ENCODE peak calls at places on chromosome 12, in six cellular contexts. F, B, W, H, O and R are unnamed samples.

GRCh38 chr12:15274561-15274967 is 47.7 kb upstream of the PTPRO start:
- DNase-seq in F (peak; percentile 88), B (no peak), W (peak; percentile 65), H (peak; percentile 23), O (no peak), R (no peak)

GRCh38 chr12:75703131-75703530 is 191.7 kb upstream of the KRR1 start:
- DNase-seq in F (no peak), B (no peak), W (no peak), H (no peak), O (no peak), R (no peak)

GRCh38 chr12:42482086-42482819 is 107.3 kb downstream of the PRICKLE1 start:
- DNase-seq in F (peak; percentile 49), B (peak; percentile 27), W (peak; percentile 70), H (no peak), O (no peak), R (no peak)

GRCh38 chr12:124761876-124762275 is 101.8 kb downstream of the SCARB1 start:
- DNase-seq in F (no peak), B (no peak), W (peak; percentile 48), H (peak; percentile 66), O (no peak), R (no peak)

GRCh38 chr12:52199294-52199920 is 7.6 kb upstream of the KRT80 start:
- DNase-seq in F (no peak), B (no peak), W (no peak), H (peak; percentile 55), O (peak; percentile 9), R (no peak)

GRCh38 chr12:29208060-29208459 is 59.0 kb downstream of the FAR2 start:
- DNase-seq in F (no peak), B (no peak), W (no peak), H (no peak), O (no peak), R (no peak)

GRCh38 chr12:126797525-126797924 is 1469.4 kb upstream of the TMEM132C start:
- DNase-seq in F (no peak), B (no peak), W (no peak), H (no peak), O (no peak), R (no peak)

GRCh38 chr12:81570234-81570633 is 188.9 kb downstream of the PPFIA2 start:
- DNase-seq in F (no peak), B (no peak), W (no peak), H (no peak), O (no peak), R (no peak)

GRCh38 chr12:14828896-14829295 is 14.4 kb downstream of the ART4 start:
- DNase-seq in F (peak; percentile 43), B (no peak), W (peak; percentile 77), H (peak; percentile 32), O (no peak), R (peak; percentile 8)

GRCh38 chr12:124752437-124753229 is 111.0 kb downstream of the SCARB1 start:
- DNase-seq in F (peak; percentile 90), B (no peak), W (peak; percentile 74), H (no peak), O (no peak), R (no peak)

GRCh38 chr12:95204141-95204866 is 13.0 kb downstream of the FGD6 start:
- DNase-seq in F (peak; percentile 88), B (no peak), W (peak; percentile 94), H (no peak), O (no peak), R (no peak)

GRCh38 chr12:131946757-131947156 is 3.0 kb upstream of the EP400 start:
- DNase-seq in F (no peak), B (no peak), W (no peak), H (no peak), O (no peak), R (no peak)

GRCh38 chr12:32446306-32447119 is 47.2 kb downstream of the FGD4 start:
- DNase-seq in F (no peak), B (no peak), W (no peak), H (no peak), O (no peak), R (no peak)

GRCh38 chr12:57175428-57176138 is 28.2 kb upstream of the LRP1-AS start:
- DNase-seq in F (peak; percentile 85), B (peak; percentile 94), W (peak; percentile 83), H (peak; percentile 92), O (peak; percentile 84), R (no peak)

GRCh38 chr12:111842556-111843396 is 748 bp downstream of the MAPKAPK5 start:
- DNase-seq in F (peak; percentile 28), B (no peak), W (peak; percentile 24), H (no peak), O (no peak), R (no peak)

GRCh38 chr12:95608252-95609033 is 57.2 kb upstream of the USP44 start:
- DNase-seq in F (peak; percentile 75), B (no peak), W (peak; percentile 24), H (no peak), O (no peak), R (no peak)

GRCh38 chr12:53596920-53597363 is 29.2 kb downstream of the ATF7 start:
- DNase-seq in F (peak; percentile 69), B (no peak), W (peak; percentile 72), H (no peak), O (no peak), R (no peak)

GRCh38 chr12:31736472-31736871 is 7.7 kb upstream of the AMN1 start:
- DNase-seq in F (peak; percentile 92), B (no peak), W (peak; percentile 89), H (no peak), O (no peak), R (no peak)

GRCh38 chr12:80100566-80100965 is 1.2 kb downstream of the OTOGL start:
- DNase-seq in F (peak; percentile 58), B (no peak), W (peak; percentile 36), H (no peak), O (no peak), R (no peak)

GRCh38 chr12:1827806-1828805 is 7.7 kb downstream of the LRTM2 start:
- DNase-seq in F (no peak), B (no peak), W (no peak), H (no peak), O (no peak), R (no peak)

GRCh38 chr12:15151141-15152091 is 69.8 kb downstream of the RERG start:
- DNase-seq in F (peak; percentile 53), B (no peak), W (peak; percentile 69), H (peak; percentile 27), O (no peak), R (no peak)

GRCh38 chr12:20508962-20509361 is 140.6 kb downstream of the PDE3A start:
- DNase-seq in F (no peak), B (no peak), W (no peak), H (peak; percentile 63), O (no peak), R (no peak)

GRCh38 chr12:108063192-108063591 is 65.9 kb upstream of the WSCD2 start:
- DNase-seq in F (peak; percentile 17), B (no peak), W (peak; percentile 46), H (no peak), O (no peak), R (no peak)
- TF ChIP-seq CTCF in F (peak; percentile 31), B (no peak), W (peak; percentile 40), H (peak; percentile 39), O (peak; percentile 73), R (peak; percentile 17)

DNA sequence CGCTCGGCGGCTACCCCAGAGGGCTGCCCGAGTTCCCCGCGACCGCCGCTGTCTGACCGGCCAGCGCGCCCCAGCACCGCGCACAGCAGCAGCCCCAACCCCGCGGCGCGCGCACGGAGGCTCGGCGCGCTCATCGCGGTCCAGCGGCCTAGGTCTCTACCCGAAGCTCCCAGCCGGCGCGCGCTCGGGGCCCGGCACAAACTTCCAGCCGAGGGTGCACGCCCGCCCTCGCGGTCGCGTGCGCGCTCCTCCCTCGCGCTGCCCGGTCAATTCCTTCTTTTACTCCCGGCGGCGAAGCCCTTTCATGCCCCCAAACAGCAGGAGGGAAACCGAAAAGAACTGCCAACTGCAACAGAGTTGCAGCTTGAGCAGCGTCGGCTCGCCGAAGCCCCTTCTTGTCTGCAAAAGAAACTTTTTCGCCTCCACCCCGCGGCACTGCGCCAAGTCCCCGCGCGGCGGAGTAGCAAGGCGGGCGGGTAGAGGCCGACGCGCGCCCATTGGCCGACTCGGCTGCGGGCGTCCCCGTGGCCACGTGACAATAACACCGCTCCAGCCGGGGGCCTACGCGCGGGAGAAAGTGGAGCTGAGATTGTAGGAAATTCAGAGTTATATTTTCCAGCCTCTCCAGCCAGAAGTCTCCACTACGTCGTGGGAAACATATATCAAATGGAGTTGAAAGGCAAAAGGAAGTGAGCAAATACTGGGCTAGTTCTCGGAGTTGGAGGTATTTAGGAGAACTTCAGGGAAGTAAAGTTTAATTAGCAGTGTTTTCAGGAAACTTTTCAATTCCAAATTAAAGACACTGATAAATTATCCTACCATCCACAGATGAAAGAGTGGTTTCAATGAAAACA is at the start of gene LRIG3:
- DNase-seq in F (peak; percentile 86), B (peak; percentile 62), W (peak; percentile 96), H (peak; percentile 65), O (peak; percentile 80), R (no peak)
- TF ChIP-seq CTCF in F (no peak), B (no peak), W (no peak), H (no peak), O (no peak), R (no peak)

DNA sequence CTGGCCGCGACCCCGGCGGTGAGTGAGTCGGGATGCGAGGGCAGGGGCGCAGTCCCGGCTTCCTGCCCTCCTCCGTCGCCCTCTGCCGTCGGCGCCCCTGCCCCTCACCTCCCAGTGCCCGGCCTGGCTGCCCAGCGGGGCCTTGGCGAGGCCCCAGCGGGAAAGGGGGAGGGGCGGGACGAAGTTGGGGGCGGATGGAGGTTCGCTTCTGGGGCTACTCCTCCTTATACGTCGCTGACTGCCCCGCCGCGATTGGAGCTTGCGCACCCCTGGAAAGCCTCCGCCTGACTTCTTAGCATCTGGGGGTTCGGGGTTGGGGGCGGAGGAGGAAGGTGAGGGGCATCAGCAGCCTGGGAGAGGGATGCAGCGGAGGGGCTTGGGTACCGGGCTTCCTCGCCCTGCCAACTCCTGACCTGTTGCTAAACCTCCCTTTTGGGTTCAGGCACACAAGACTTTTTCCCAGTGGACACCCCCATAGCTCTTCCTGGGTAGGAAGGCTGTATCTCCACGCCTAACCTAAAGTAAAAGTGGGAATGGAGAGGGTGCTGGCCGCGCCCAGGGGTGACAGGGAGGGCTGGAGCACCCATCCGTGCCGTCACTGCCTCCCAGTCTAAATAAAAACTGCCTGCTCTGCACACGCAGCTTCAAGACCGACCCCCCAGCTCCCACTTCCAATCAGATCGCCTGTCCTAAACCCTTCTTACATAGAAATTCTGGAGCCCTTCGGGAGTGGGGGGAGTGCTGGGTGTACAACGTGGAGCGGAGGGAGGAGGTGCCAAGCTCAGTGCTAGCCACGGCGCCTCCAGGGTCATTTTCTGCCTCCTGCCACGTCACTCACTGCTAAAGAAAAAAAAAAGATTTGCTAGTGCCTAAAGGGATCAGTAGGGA is 585 bp downstream of the TMEM263 start:
- DNase-seq in F (peak; percentile 88), B (peak; percentile 34), W (peak; percentile 96), H (peak; percentile 86), O (peak; percentile 43), R (no peak)
- TF ChIP-seq CTCF in F (no peak), B (no peak), W (no peak), H (peak; percentile 20), O (no peak), R (peak; percentile 13)

GRCh38 chr12:109876406-109876805 is 3.9 kb downstream of the GLTP start:
- DNase-seq in F (no peak), B (no peak), W (no peak), H (no peak), O (no peak), R (no peak)

GRCh38 chr12:109873653-109874052 is 6.7 kb downstream of the GLTP start:
- DNase-seq in F (no peak), B (no peak), W (peak; percentile 28), H (no peak), O (no peak), R (no peak)

GRCh38 chr12:109877504-109878246 is 2.7 kb downstream of the GLTP start:
- DNase-seq in F (no peak), B (no peak), W (no peak), H (no peak), O (peak; percentile 29), R (no peak)

GRCh38 chr12:109878247-109878625 is 2.1 kb downstream of the GLTP start:
- DNase-seq in F (no peak), B (no peak), W (no peak), H (no peak), O (peak; percentile 35), R (no peak)

GRCh38 chr12:109875572-109876131 is 4.7 kb downstream of the GLTP start:
- DNase-seq in F (no peak), B (no peak), W (no peak), H (peak; percentile 13), O (no peak), R (no peak)
- TF ChIP-seq CTCF in F (no peak), B (no peak), W (no peak), H (no peak), O (no peak), R (no peak)